ENCODE peak calls at places on chromosomes 3 and 15, in seven cellular contexts. R, X, W, K, J, T and D are unnamed samples.

GRCh38 chr3:66107855-66108254 is 69.1 kb upstream of the MAGI1 start:
- DNase-seq in K (peak), J (no peak), T (peak), W (no peak), R (no peak), X (no peak), D (peak)

GRCh38 chr3:71031914-71032521 is 551.5 kb downstream of the FOXP1 start:
- DNase-seq in J (no peak), R (peak), K (no peak), W (no peak), X (no peak), T (no peak), D (no peak)

GRCh38 chr3:177771780-177772179 is 574.5 kb upstream of the TBL1XR1 start:
- DNase-seq in K (no peak), X (no peak), W (no peak), J (no peak), R (no peak), T (peak), D (no peak)

GRCh38 chr3:138375446-138375845 is 27.1 kb downstream of the MRAS start:
- DNase-seq in W (no peak), R (peak), J (no peak), K (no peak), X (no peak), T (no peak), D (no peak)

GRCh38 chr15:90730290-90730689 is 13.1 kb downstream of the BLM start:
- DNase-seq in R (no peak), K (no peak), J (no peak), X (no peak), W (no peak), T (no peak), D (no peak)

GRCh38 chr3:194181612-194182011 is 45.7 kb downstream of the HES1 start:
- DNase-seq in J (no peak), R (no peak), T (no peak), X (no peak), K (no peak), W (no peak), D (no peak)

GRCh38 chr3:136994772-136995516 is 37.2 kb downstream of the IL20RB start:
- DNase-seq in W (no peak), T (peak), J (peak), X (peak), K (peak), R (peak), D (peak)

GRCh38 chr15:35673093-35673573 is 127.2 kb upstream of the DPH6 start:
- DNase-seq in K (no peak), W (no peak), J (peak), R (no peak), T (no peak), X (no peak), D (no peak)

GRCh38 chr3:159604151-159604581 is 384.5 kb upstream of the IL12A start:
- DNase-seq in T (peak), X (peak), R (no peak), K (no peak), J (no peak), W (no peak), D (no peak)

GRCh38 chr3:127040216-127040615 is 57.3 kb downstream of the PLXNA1 start:
- DNase-seq in K (no peak), J (no peak), T (no peak), R (peak), X (no peak), W (no peak), D (no peak)

GRCh38 chr15:26391556-26392229 is 381.2 kb downstream of the GABRB3 start:
- DNase-seq in R (no peak), T (no peak), W (no peak), K (no peak), J (no peak), X (no peak), D (no peak)

GRCh38 chr15:68431792-68432401 is at the start of gene ITGA11:
- DNase-seq in J (no peak), R (peak), X (peak), K (no peak), T (peak), W (no peak), D (no peak)